ENCODE peak calls at places on chromosomes 1 and 21, in nine cellular contexts. Z, P, M, X, I, L, D, U and E are unnamed samples.

GRCh38 chr1:43288058-43288784 is 2.8 kb upstream of the C1orf210 start:
- DNase-seq in Z (no peak), P (no peak), M (no peak), X (no peak), I (no peak), L (no peak), D (no peak), U (no peak), E (no peak)

GRCh38 chr1:39940253-39940652 is 14.7 kb upstream of the MFSD2A start:
- DNase-seq in Z (no peak), P (no peak), M (no peak), X (no peak), I (no peak), L (no peak), D (no peak), U (no peak), E (no peak)

GRCh38 chr1:12142141-12142823 is 24.5 kb upstream of the TNFRSF1B start:
- DNase-seq in Z (no peak), P (no peak), M (no peak), X (no peak), I (peak), L (no peak), D (no peak), U (no peak), E (no peak)

GRCh38 chr1:213724640-213725536 is 262.9 kb upstream of the PROX1 start:
- DNase-seq in Z (no peak), P (no peak), M (peak), X (peak), I (no peak), L (no peak), D (no peak), U (no peak), E (peak)

GRCh38 chr1:183461350-183461749 is 10.9 kb upstream of the SMG7 start:
- DNase-seq in Z (no peak), P (no peak), M (no peak), X (no peak), I (no peak), L (no peak), D (no peak), U (no peak), E (peak)

GRCh38 chr21:36509966-36510742 is 30.2 kb upstream of the CLDN14 start:
- DNase-seq in Z (no peak), P (no peak), M (no peak), X (peak), I (no peak), L (no peak), D (peak), U (no peak), E (peak)

GRCh38 chr1:43270421-43271095 is 775 bp downstream of the TMEM125 start:
- DNase-seq in Z (no peak), P (no peak), M (no peak), X (peak), I (no peak), L (no peak), D (peak), U (no peak), E (peak)

GRCh38 chr1:25771246-25772114 is 28.5 kb upstream of the SELENON start:
- DNase-seq in Z (no peak), P (peak), M (no peak), X (peak), I (peak), L (no peak), D (peak), U (peak), E (no peak)

GRCh38 chr1:241888232-241888631 is 40.2 kb downstream of the EXO1 start:
- DNase-seq in Z (no peak), P (no peak), M (peak), X (no peak), I (no peak), L (no peak), D (no peak), U (no peak), E (peak)

GRCh38 chr1:51073456-51073855 is 28.6 kb upstream of the C1orf185 start:
- DNase-seq in Z (no peak), P (no peak), M (no peak), X (peak), I (no peak), L (no peak), D (no peak), U (no peak), E (no peak)

GRCh38 chr1:48572632-48573258 is 100.7 kb upstream of the SPATA6 start:
- DNase-seq in Z (peak), P (peak), M (peak), X (peak), I (no peak), L (peak), D (peak), U (peak), E (peak)

GRCh38 chr1:147669475-147670318 is 627 bp downstream of the ACP6 start:
- DNase-seq in Z (peak), P (peak), M (peak), X (peak), I (peak), L (peak), D (peak), U (peak), E (peak)

GRCh38 chr1:159214149-159214760 is 9.6 kb downstream of the ACKR1 start:
- DNase-seq in Z (peak), P (no peak), M (peak), X (no peak), I (no peak), L (peak), D (peak), U (peak), E (peak)

GRCh38 chr1:48673725-48674124 is 103.0 kb downstream of the BEND5 start:
- DNase-seq in Z (no peak), P (no peak), M (no peak), X (no peak), I (no peak), L (peak), D (no peak), U (peak), E (no peak)

GRCh38 chr21:29448766-29449165 is 150.0 kb downstream of the BACH1 start:
- DNase-seq in Z (no peak), P (no peak), M (no peak), X (no peak), I (no peak), L (no peak), D (no peak), U (no peak), E (no peak)

GRCh38 chr21:32304998-32305397 is 6.3 kb downstream of the MRAP start:
- DNase-seq in Z (no peak), P (no peak), M (no peak), X (no peak), I (no peak), L (no peak), D (no peak), U (no peak), E (no peak)

GRCh38 chr1:33982419-33982818 is 118.5 kb downstream of the HMGB4 start:
- DNase-seq in Z (no peak), P (no peak), M (no peak), X (no peak), I (no peak), L (no peak), D (no peak), U (no peak), E (no peak)

GRCh38 chr1:183810756-183811155 is 5.8 kb downstream of the RGL1 start:
- DNase-seq in Z (no peak), P (no peak), M (no peak), X (no peak), I (no peak), L (no peak), D (no peak), U (no peak), E (no peak)

GRCh38 chr1:68046423-68046822 is 4.0 kb downstream of the DIRAS3 start:
- DNase-seq in Z (no peak), P (no peak), M (no peak), X (no peak), I (no peak), L (no peak), D (no peak), U (no peak), E (no peak)

GRCh38 chr1:68046885-68047658 is 3.4 kb downstream of the DIRAS3 start:
- DNase-seq in Z (no peak), P (no peak), M (no peak), X (no peak), I (no peak), L (no peak), D (no peak), U (no peak), E (no peak)

GRCh38 chr1:68047659-68048026 is 2.8 kb downstream of the DIRAS3 start:
- DNase-seq in Z (no peak), P (no peak), M (no peak), X (no peak), I (no peak), L (no peak), D (no peak), U (no peak), E (no peak)

GRCh38 chr1:68049941-68050878 is at the start of gene DIRAS3:
- DNase-seq in Z (peak), P (no peak), M (peak), X (peak), I (peak), L (peak), D (no peak), U (no peak), E (peak)

GRCh38 chr1:68051475-68051874 is 1.0 kb upstream of the DIRAS3 start:
- DNase-seq in Z (peak), P (peak), M (peak), X (peak), I (peak), L (peak), D (no peak), U (peak), E (peak)
- TF ChIP-seq CTCF in Z (peak), P (peak), M (peak), X (no peak), I (peak), L (no peak), D (no peak), U (no peak), E (peak)

GRCh38 chr1:26853156-26853555 is 9.8 kb upstream of the SFN start:
- DNase-seq in Z (peak), P (peak), M (peak), X (peak), I (peak), L (peak), D (peak), U (peak), E (peak)
- TF ChIP-seq CTCF in Z (peak), P (peak), M (peak), X (peak), I (peak), L (peak), D (peak), U (peak), E (peak)

DNA sequence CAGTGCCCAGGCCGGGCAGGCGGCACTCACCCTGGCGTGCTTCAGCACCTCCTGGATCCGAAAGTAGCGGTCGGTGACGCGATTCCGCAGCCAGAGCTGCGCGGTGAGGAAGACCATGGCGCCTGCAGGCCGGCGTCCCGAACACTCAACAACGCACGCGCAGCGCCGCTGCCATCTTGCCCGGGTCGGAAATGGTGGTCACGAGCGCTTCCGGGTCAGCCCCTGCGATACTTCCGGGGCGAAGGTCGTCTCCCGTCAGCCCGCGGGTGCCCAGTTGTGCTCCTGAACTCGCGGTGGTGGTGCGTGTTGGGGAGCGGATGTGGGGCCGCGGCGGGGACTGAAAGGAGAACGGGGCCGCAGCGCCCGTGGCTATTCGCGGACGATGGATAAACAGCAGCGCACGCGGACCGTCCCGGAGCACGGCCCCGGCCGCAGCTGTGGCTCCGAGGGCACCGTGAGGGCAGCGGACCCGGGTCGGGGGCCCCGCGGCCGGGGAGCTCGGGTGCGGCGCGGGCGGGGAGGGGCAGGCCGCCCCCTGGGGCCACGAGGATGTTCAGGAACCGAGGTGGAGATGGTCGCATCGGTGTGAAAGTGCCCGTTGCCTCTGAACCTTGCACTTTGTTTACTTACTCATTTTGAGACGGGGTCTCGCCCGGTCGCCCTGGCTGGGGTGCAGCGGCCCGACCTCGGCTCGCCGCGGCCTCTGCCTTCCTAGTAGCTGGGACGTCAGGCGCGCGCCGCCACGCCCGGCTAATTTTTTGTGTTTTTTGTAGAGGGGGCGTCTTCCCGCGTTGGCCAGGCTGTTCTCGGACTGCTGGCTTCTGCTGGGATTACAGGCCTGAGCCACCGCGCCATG is at the start of gene MRPL20:
- DNase-seq in Z (peak), P (peak), M (peak), X (peak), I (peak), L (peak), D (peak), U (peak), E (peak)
- TF ChIP-seq CTCF in Z (peak), P (no peak), M (no peak), X (no peak), I (no peak), L (no peak), D (no peak), U (no peak), E (no peak)

DNA sequence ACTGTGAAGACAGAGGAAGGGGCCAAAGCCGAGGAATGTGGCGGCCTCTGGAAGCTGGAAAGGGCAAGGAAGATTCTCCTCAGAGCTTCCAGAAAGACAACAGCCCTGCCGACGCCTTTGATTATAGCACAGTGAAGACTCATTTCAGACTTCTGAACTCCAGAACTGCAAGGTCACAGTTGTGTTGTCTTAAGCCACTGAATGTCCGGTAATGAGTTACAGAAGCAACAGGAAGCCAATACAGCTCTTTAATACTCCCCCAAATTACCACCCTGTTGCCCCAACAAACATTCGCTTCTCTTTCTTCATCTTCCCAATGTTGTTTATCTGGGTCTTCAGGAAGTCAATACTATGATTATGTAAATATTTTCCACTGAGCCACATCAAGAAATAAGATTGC is 44.0 kb downstream of the ETS2 start:
- DNase-seq in Z (no peak), P (no peak), M (no peak), X (no peak), I (no peak), L (no peak), D (no peak), U (no peak), E (no peak)
- TF ChIP-seq CTCF in Z (no peak), P (no peak), M (no peak), X (no peak), I (no peak), L (no peak), D (no peak), U (no peak), E (no peak)

GRCh38 chr21:45276620-45277019 is 11.1 kb downstream of the POFUT2 start:
- DNase-seq in Z (no peak), P (no peak), M (no peak), X (no peak), I (no peak), L (no peak), D (peak), U (no peak), E (no peak)
- TF ChIP-seq CTCF in Z (no peak), P (no peak), M (no peak), X (no peak), I (no peak), L (no peak), D (no peak), U (no peak), E (no peak)

DNA sequence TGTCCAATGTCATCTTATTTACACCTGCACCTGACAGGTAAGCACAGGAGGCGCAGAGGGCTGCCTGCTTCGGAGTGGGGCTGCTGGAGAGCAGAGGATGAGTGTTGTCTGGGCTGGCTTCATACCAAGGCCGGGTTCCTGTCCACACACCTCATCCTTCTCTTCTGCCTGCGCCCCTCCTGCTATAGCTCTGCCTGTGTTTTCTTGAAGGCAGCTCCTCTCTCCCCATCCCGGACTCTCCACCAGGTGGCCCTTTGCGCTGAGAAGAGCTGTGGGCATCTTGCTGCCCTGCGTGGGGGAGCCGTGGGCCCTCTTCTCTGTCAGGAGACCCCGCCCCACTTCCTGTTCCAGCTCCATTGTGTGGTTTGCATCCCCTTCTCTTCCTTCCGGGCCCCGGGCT is 35.0 kb downstream of the ARHGEF10L start:
- DNase-seq in Z (no peak), P (no peak), M (no peak), X (peak), I (no peak), L (peak), D (no peak), U (no peak), E (no peak)
- TF ChIP-seq CTCF in Z (peak), P (peak), M (peak), X (no peak), I (no peak), L (no peak), D (no peak), U (no peak), E (peak)

DNA sequence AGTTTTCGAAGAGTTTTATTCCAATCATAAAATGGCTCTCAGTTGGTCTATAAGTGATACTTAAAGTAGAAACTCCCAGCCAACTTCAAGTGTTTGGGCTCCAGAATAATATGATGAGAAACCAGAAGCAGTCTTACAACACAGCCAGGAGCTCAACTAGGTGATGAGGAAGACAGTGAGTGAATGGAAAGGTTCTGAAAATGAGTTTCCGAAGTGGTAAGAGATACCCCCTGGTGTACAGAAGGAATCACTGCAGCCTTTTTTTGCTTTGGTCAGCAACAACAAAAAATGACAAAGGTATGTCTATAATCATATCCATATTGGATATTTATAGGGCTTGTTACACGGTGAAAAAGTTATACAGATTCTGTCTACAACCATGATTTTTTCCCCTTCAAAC is 16.5 kb downstream of the KRTAP19-1 start:
- DNase-seq in Z (no peak), P (no peak), M (no peak), X (no peak), I (no peak), L (no peak), D (no peak), U (no peak), E (peak)
- TF ChIP-seq CTCF in Z (peak), P (peak), M (no peak), X (no peak), I (peak), L (peak), D (peak), U (peak), E (peak)

GRCh38 chr1:231776006-231776707 is 149.6 kb downstream of the DISC1 start:
- DNase-seq in Z (peak), P (no peak), M (peak), X (no peak), I (no peak), L (no peak), D (no peak), U (peak), E (no peak)
- TF ChIP-seq CTCF in Z (peak), P (no peak), M (no peak), X (no peak), I (no peak), L (no peak), D (no peak), U (no peak), E (no peak)

GRCh38 chr1:15038232-15039016 is 115.1 kb upstream of the TMEM51 start:
- DNase-seq in Z (no peak), P (no peak), M (peak), X (no peak), I (no peak), L (peak), D (no peak), U (no peak), E (peak)
- TF ChIP-seq CTCF in Z (peak), P (no peak), M (peak), X (no peak), I (no peak), L (peak), D (no peak), U (peak), E (peak)

GRCh38 chr1:69244211-69244610 is 323.5 kb upstream of the LRRC7 start:
- DNase-seq in Z (no peak), P (no peak), M (no peak), X (no peak), I (no peak), L (no peak), D (no peak), U (no peak), E (no peak)
- TF ChIP-seq CTCF in Z (no peak), P (no peak), M (no peak), X (no peak), I (no peak), L (no peak), D (no peak), U (no peak), E (no peak)